ENCODE peak calls at places on chromosomes 3 and 15, in seven cellular contexts. K is body of pancreas; E is aorta; F is naive thymus-derived CD4-positive, alpha-beta T cell; T is iPS DF 6.9; N is heart left ventricle; G is Peyer's patch. I is an unnamed sample.

GRCh38 chr15:79965836-79966630 is 5.0 kb downstream of the BCL2A1 start:
- DNase-seq in K (no peak), T (no peak), G (no peak), N (no peak), F (no peak), E (no peak), I (no peak)

GRCh38 chr3:166263460-166263859 is 426.2 kb upstream of the BCHE start:
- DNase-seq in G (no peak), K (no peak), E (no peak), N (no peak), F (no peak), T (no peak), I (no peak)

GRCh38 chr15:43251863-43252241 is 14.9 kb downstream of the TGM5 start:
- DNase-seq in K (no peak), E (no peak), T (no peak), F (no peak), G (no peak), N (no peak), I (no peak)

GRCh38 chr3:145219355-145220196 is 941.4 kb downstream of the PLOD2 start:
- DNase-seq in G (no peak), E (no peak), K (no peak), T (no peak), F (no peak), N (no peak), I (no peak)

GRCh38 chr3:42115946-42116345 is 24.8 kb downstream of the TRAK1 start:
- DNase-seq in N (no peak), E (no peak), T (no peak), F (no peak), K (peak; percentile 27), G (no peak), I (no peak)

GRCh38 chr15:67242665-67243064 is 11.8 kb downstream of the AAGAB start:
- DNase-seq in G (no peak), E (no peak), N (no peak), T (no peak), F (no peak), K (no peak), I (no peak)

GRCh38 chr3:124937049-124937448 is 2.5 kb upstream of the MUC13 start:
- DNase-seq in N (no peak), E (no peak), G (no peak), F (no peak), T (no peak), K (no peak), I (no peak)

GRCh38 chr3:98680723-98681122 is 82.4 kb upstream of the ST3GAL6 start:
- DNase-seq in N (no peak), F (no peak), E (no peak), K (no peak), T (no peak), G (no peak), I (no peak)

GRCh38 chr15:28005004-28005527 is 94.0 kb downstream of the OCA2 start:
- DNase-seq in G (no peak), N (no peak), F (no peak), T (no peak), E (no peak), K (no peak), I (no peak)

GRCh38 chr3:184806567-184807271 is 5.2 kb upstream of the VPS8 start:
- DNase-seq in K (no peak), F (no peak), T (no peak), G (no peak), N (no peak), E (no peak), I (no peak)

GRCh38 chr3:52086939-52087675 is 30.7 kb upstream of the DUSP7 start:
- DNase-seq in K (no peak), E (peak; percentile 62), F (no peak), T (no peak), N (no peak), G (no peak), I (peak; percentile 28)

GRCh38 chr15:100910119-100910518 is 9.0 kb upstream of the LRRK1 start:
- DNase-seq in N (no peak), F (no peak), T (no peak), E (no peak), G (no peak), K (no peak), I (no peak)

GRCh38 chr15:63421433-63421832 is 39.8 kb upstream of the CA12 start:
- DNase-seq in N (no peak), F (no peak), E (no peak), T (no peak), G (no peak), K (no peak), I (no peak)

GRCh38 chr3:171791695-171792082 is 18.6 kb downstream of the PLD1 start:
- DNase-seq in T (no peak), N (no peak), G (no peak), K (no peak), E (no peak), F (no peak), I (no peak)

GRCh38 chr3:14379842-14380241 is 22.6 kb upstream of the SLC6A6 start:
- DNase-seq in K (no peak), T (no peak), G (no peak), F (no peak), E (no peak), N (no peak), I (no peak)

GRCh38 chr3:73364517-73364916 is 260.2 kb downstream of the PDZRN3 start:
- DNase-seq in F (no peak), K (no peak), G (no peak), T (no peak), N (no peak), E (no peak), I (no peak)

GRCh38 chr3:73361591-73361990 is 263.1 kb downstream of the PDZRN3 start:
- DNase-seq in G (no peak), N (no peak), K (no peak), T (no peak), F (no peak), E (no peak), I (no peak)

GRCh38 chr3:73363093-73363492 is 261.6 kb downstream of the PDZRN3 start:
- DNase-seq in N (no peak), K (no peak), T (no peak), E (no peak), F (no peak), G (no peak), I (no peak)

DNA sequence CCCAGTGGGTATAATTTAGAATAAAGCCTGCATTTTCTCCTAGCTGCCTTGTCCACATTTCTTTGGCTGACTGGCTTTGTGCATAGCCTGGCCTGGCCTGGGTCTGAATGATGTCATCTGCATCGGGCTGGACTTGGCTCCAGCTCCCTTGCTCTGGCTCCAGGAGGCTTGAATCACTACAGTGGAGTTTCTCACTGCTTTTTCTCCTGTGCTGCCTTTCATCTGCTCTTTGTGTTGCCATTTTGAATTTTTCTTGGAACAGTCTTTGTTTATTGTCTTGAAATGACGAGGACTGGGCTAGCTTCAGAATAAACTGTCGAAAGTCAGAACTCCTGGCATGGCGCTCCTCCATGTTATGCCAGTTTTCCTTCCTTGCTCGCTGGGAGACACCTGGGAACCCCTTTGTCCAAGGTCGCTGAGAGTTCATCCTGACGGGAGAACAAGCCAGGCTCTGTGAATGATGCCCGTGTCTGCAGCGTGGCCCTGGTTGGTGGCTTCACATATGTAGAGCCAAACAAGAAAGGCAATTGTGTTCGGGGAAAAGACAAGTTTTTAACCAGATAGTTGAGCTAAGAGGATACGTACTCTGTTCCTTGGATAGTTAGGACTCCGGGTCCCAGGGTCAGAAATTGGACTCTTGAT is 258.9 kb downstream of the PDZRN3 start:
- DNase-seq in K (peak; percentile 40), E (peak; percentile 87), G (no peak), N (peak; percentile 59), F (no peak), T (no peak), I (no peak)
- H3K4me3 ChIP-seq in K (no peak overlapping the region), E (no peak overlapping the region), G (no peak overlapping the region), N (no peak overlapping the region), F (no peak overlapping the region), T (no peak overlapping the region), I (no peak overlapping the region)

GRCh38 chr15:99717129-99718024 is 15.9 kb downstream of the LYSMD4 start:
- DNase-seq in E (peak; percentile 63), N (peak; percentile 62), T (no peak), G (no peak), K (no peak), F (no peak), I (no peak)
- H3K4me1 ChIP-seq in E (no peaks in the 10 kb centered on the region), N (peaks cover 68% of the 10 kb centered on the region), T (no peaks in the 10 kb centered on the region), G (no peaks in the 10 kb centered on the region), K (peaks cover 11% of the 10 kb centered on the region), F (peaks cover 7% of the 10 kb centered on the region), I (peaks cover 9% of the 10 kb centered on the region)

GRCh38 chr15:25250011-25250596 is 188.7 kb downstream of the UBE3A start:
- DNase-seq in E (peak; percentile 29), T (no peak), K (no peak), G (no peak), F (no peak), N (no peak), I (no peak)

GRCh38 chr15:25249236-25250010 is 189.4 kb downstream of the UBE3A start:
- DNase-seq in G (no peak), E (peak; percentile 24), T (no peak), N (no peak), F (no peak), K (no peak), I (no peak)

GRCh38 chr15:25248583-25249235 is 190.1 kb downstream of the UBE3A start:
- DNase-seq in N (peak; percentile 1), E (peak; percentile 24), K (no peak), T (no peak), G (no peak), F (no peak), I (no peak)

GRCh38 chr15:25250906-25251622 is 187.8 kb downstream of the UBE3A start:
- DNase-seq in K (no peak), N (no peak), T (no peak), E (peak; percentile 30), G (no peak), F (no peak), I (no peak)

DNA sequence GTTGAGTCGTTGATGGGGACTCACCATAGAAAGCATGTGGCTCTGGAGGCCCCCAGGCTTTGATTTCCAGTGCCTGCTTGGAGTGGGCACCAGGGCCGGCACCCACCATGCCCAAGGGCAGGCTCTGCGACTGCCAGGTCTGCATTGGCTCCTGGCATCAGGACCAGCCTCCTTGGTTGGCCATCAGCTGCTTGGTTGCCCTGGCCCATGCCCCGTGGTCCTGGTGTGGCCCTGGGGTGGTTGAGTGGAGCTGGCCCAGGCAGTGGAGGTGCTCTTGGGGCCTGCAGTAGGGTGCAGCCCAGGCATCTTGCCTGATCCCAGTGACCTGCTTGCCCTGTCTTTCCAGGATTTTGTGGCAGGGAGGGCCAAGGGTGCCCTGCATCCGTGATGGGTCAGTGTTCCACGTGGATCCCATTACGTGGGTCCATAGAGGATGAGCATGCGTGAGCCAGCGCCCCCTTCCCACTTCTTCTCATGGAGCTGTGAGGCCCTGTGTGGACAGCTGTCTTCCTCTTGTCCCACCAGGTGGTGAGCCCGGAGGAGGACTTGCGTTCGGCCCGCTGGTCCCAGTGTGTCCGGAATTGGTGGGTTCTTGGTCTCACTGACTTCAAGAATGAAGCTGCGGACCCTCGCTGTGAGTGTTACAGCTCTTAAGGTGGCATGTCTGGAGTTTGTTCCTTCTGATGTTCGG is 187.0 kb downstream of the UBE3A start:
- DNase-seq in N (no peak), F (no peak), G (no peak), K (no peak), E (peak; percentile 28), T (no peak), I (no peak)
- H3K9me3 ChIP-seq in N (peaks cover 4% of the 10 kb centered on the region), F (no peaks in the 10 kb centered on the region), G (peaks cover 16% of the 10 kb centered on the region), K (no peaks in the 10 kb centered on the region), E (peaks cover 6% of the 10 kb centered on the region), T (peaks cover 7% of the 10 kb centered on the region), I (peaks cover 22% of the 10 kb centered on the region)

DNA sequence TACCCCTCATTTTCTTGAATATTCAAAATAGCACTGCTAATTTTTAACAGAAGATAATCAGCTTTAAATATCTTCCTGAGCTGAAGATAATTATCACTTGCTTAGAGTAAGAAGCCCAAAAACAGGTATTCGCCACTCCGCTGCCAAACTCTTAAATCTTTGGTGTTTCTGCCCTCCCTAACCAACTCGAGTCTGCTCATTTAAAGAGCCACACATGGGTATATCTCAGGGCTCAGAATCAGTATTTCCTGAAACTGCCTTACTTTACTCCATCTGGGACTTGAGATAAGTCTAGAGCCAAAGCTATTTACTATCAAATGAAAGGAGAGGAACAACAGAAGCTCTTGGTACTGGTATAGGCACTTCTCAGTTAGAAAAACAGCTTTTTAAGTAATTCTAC is 10.8 kb downstream of the PDCD10 start:
- DNase-seq in K (no peak), G (no peak), N (no peak), T (no peak), E (no peak), F (no peak), I (no peak)
- H3K4me3 ChIP-seq in K (no peak overlapping the region), G (no peak overlapping the region), N (no peak overlapping the region), T (no peak overlapping the region), E (no peak overlapping the region), F (no peak overlapping the region), I (no peak overlapping the region)